ENCODE peak calls at places on chromosomes 12 and 14, in six cellular contexts. C, K, Y, E, N and I are unnamed samples.
A peak's percentile ranks its signal among the peaks of the same experiment; 100 is the strongest.

GRCh38 chr12:106276032-106276728 is 26.4 kb upstream of the TCP11L2 start:
- DNase-seq in C (no peak), K (no peak), Y (no peak), E (peak; percentile 32), N (no peak), I (no peak)

GRCh38 chr12:63093084-63093483 is 57.9 kb downstream of the AVPR1A start:
- DNase-seq in C (no peak), K (no peak), Y (no peak), E (no peak), N (no peak), I (no peak)

GRCh38 chr12:13945641-13946040 is 35.8 kb downstream of the GRIN2B start:
- DNase-seq in C (no peak), K (no peak), Y (no peak), E (no peak), N (no peak), I (no peak)

GRCh38 chr14:99687284-99688209 is 3.4 kb downstream of the CYP46A1 start:
- DNase-seq in C (no peak), K (no peak), Y (no peak), E (peak; percentile 67), N (no peak), I (no peak)

GRCh38 chr14:63039800-63040380 is 5.4 kb downstream of the KCNH5 start:
- DNase-seq in C (no peak), K (no peak), Y (no peak), E (peak; percentile 13), N (no peak), I (peak; percentile 73)

GRCh38 chr12:106274575-106275081 is 26.8 kb upstream of the CKAP4 start:
- DNase-seq in C (no peak), K (peak; percentile 84), Y (no peak), E (no peak), N (no peak), I (peak; percentile 46)

GRCh38 chr12:15540469-15540872 is 218.2 kb downstream of the PTPRO start:
- DNase-seq in C (no peak), K (no peak), Y (no peak), E (no peak), N (no peak), I (peak; percentile 71)

GRCh38 chr14:70981005-70981952 is 74.0 kb downstream of the PCNX1 start:
- DNase-seq in C (no peak), K (no peak), Y (no peak), E (no peak), N (no peak), I (peak; percentile 12)

GRCh38 chr14:83712730-83713129 is 1817.2 kb upstream of the FLRT2 start:
- DNase-seq in C (no peak), K (no peak), Y (no peak), E (no peak), N (no peak), I (no peak)

GRCh38 chr12:110546339-110546738 is 36.8 kb downstream of the PPTC7 start:
- DNase-seq in C (no peak), K (no peak), Y (no peak), E (no peak), N (no peak), I (peak; percentile 89)

GRCh38 chr14:71566276-71566675 is 366.0 kb upstream of the RGS6 start:
- DNase-seq in C (no peak), K (no peak), Y (no peak), E (peak; percentile 74), N (no peak), I (no peak)

GRCh38 chr12:57620936-57621496 is 9.8 kb downstream of the ARHGEF25 start:
- DNase-seq in C (no peak), K (no peak), Y (no peak), E (no peak), N (no peak), I (no peak)

GRCh38 chr14:28875937-28876910 is 109.6 kb downstream of the FOXG1 start:
- DNase-seq in C (no peak), K (no peak), Y (no peak), E (no peak), N (no peak), I (no peak)

GRCh38 chr12:10358969-10359368 is 30.9 kb downstream of the KLRK1 start:
- DNase-seq in C (no peak), K (no peak), Y (no peak), E (no peak), N (no peak), I (no peak)

GRCh38 chr12:58254463-58254862 is 313.1 kb downstream of the ATP23 start:
- DNase-seq in C (no peak), K (no peak), Y (no peak), E (no peak), N (no peak), I (no peak)

GRCh38 chr12:109281452-109281851 is 27.6 kb downstream of the FOXN4 start:
- DNase-seq in C (no peak), K (no peak), Y (no peak), E (no peak), N (no peak), I (no peak)

GRCh38 chr14:36078080-36078479 is 98.4 kb downstream of the PTCSC3 start:
- DNase-seq in C (no peak), K (no peak), Y (no peak), E (no peak), N (no peak), I (no peak)

GRCh38 chr12:55993454-55993853 is 3.6 kb upstream of the SUOX start:
- DNase-seq in C (no peak), K (no peak), Y (no peak), E (no peak), N (no peak), I (no peak)

GRCh38 chr14:101367421-101368261 is 193.7 kb upstream of the DIO3 start:
- DNase-seq in C (no peak), K (no peak), Y (no peak), E (no peak), N (no peak), I (no peak)

GRCh38 chr14:23351681-23352505 is 794 bp downstream of the SLC22A17 start:
- DNase-seq in C (no peak), K (no peak), Y (no peak), E (no peak), N (no peak), I (no peak)

GRCh38 chr12:104226672-104227071 is 11.1 kb downstream of the TXNRD1 start:
- DNase-seq in C (no peak), K (no peak), Y (no peak), E (no peak), N (no peak), I (peak; percentile 76)

GRCh38 chr12:116317986-116318737 is 40.7 kb upstream of the MED13L start:
- DNase-seq in C (no peak), K (peak; percentile 45), Y (no peak), E (no peak), N (no peak), I (no peak)

GRCh38 chr12:96387981-96388380 is 12.3 kb downstream of the CDK17 start:
- DNase-seq in C (no peak), K (no peak), Y (no peak), E (no peak), N (no peak), I (no peak)

GRCh38 chr12:133202493-133203343 is 21.4 kb downstream of the ZNF268 start:
- DNase-seq in C (no peak), K (no peak), Y (no peak), E (peak; percentile 17), N (no peak), I (no peak)

GRCh38 chr14:61322799-61323290 is 1.5 kb downstream of the PRKCH start:
- DNase-seq in C (no peak), K (no peak), Y (no peak), E (no peak), N (no peak), I (no peak)

GRCh38 chr12:26867084-26867483 is 34.1 kb upstream of the ITPR2 start:
- DNase-seq in C (no peak), K (no peak), Y (no peak), E (no peak), N (no peak), I (peak; percentile 12)
- H3K4me3 ChIP-seq in C (no peak overlapping the region), K (no peak overlapping the region), Y (no peak overlapping the region), E (no peak overlapping the region), N (no peak overlapping the region), I (no peak overlapping the region)

GRCh38 chr12:21697829-21698630 is 40.4 kb upstream of the LDHB start:
- DNase-seq in C (no peak), K (peak; percentile 17), Y (no peak), E (peak; percentile 30), N (no peak), I (peak; percentile 78)
- TF ChIP-seq CTCF in C (peak; percentile 64), K (peak; percentile 79), Y (peak; percentile 51), E (peak; percentile 91), N (peak; percentile 54), I (peak; percentile 36)

GRCh38 chr14:49982082-49982481 is 89.2 kb downstream of the ARF6 start:
- DNase-seq in C (no peak), K (no peak), Y (no peak), E (no peak), N (no peak), I (no peak)

GRCh38 chr14:49984419-49984818 is 91.5 kb downstream of the ARF6 start:
- DNase-seq in C (no peak), K (no peak), Y (no peak), E (no peak), N (no peak), I (no peak)

GRCh38 chr14:49986344-49987014 is 93.6 kb downstream of the ARF6 start:
- DNase-seq in C (no peak), K (no peak), Y (no peak), E (no peak), N (no peak), I (peak; percentile 72)

GRCh38 chr14:49980027-49980426 is 87.1 kb downstream of the ARF6 start:
- DNase-seq in C (no peak), K (no peak), Y (no peak), E (no peak), N (no peak), I (peak; percentile 18)

DNA sequence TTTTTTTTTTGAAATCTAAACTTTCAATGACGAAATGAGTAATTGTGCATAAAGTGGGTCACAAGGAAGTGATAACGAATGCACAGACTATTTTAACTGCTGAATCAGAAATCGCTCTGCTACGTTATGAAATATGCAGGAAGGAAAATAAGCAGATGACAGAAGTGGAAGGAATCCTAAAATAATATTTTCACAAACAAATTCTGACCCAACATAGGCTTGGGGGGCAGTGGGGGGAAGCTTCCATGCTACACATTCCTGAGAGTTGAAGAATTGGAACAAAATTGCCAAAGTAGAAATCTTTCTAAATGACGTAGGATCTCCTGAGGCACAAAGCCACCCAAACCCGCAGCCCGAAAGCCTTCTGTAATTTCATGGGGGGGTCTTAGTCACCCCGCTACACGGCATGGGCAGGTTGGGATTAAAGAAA is 89.7 kb downstream of the ARF6 start:
- DNase-seq in C (peak; percentile 52), K (no peak), Y (no peak), E (no peak), N (no peak), I (peak; percentile 95)
- H3K4me3 ChIP-seq in C (no peak overlapping the region), K (no peak overlapping the region), Y (no peak overlapping the region), E (no peak overlapping the region), N (no peak overlapping the region), I (peak overlapping the region; percentile 23)

GRCh38 chr12:66236969-66237368 is 48.0 kb downstream of the IRAK3 start:
- DNase-seq in C (no peak), K (no peak), Y (no peak), E (no peak), N (no peak), I (no peak)

GRCh38 chr12:66232258-66232657 is 43.2 kb downstream of the IRAK3 start:
- DNase-seq in C (no peak), K (peak; percentile 14), Y (no peak), E (peak; percentile 79), N (no peak), I (no peak)

GRCh38 chr12:66237505-66238175 is 48.6 kb downstream of the IRAK3 start:
- DNase-seq in C (no peak), K (no peak), Y (no peak), E (no peak), N (no peak), I (no peak)

GRCh38 chr12:66239295-66239694 is 50.3 kb downstream of the IRAK3 start:
- DNase-seq in C (no peak), K (no peak), Y (no peak), E (no peak), N (no peak), I (no peak)

GRCh38 chr12:66235626-66236281 is 46.7 kb downstream of the IRAK3 start:
- DNase-seq in C (no peak), K (no peak), Y (no peak), E (peak; percentile 38), N (no peak), I (peak; percentile 28)
- TF ChIP-seq CTCF in C (no peak), K (peak; percentile 4), Y (no peak), E (peak; percentile 37), N (no peak), I (peak; percentile 40)